ENCODE peak calls at places on chromosomes 4 and X, in four cellular contexts. P, S, Z and I are unnamed samples.

GRCh38 chrX:152821145-152821765 is 9.3 kb downstream of the CETN2 start:
- DNase-seq in P (peak; percentile 31), S (peak; percentile 18), Z (peak; percentile 36), I (peak; percentile 56)

GRCh38 chr4:145189981-145190380 is 9.6 kb upstream of the OTUD4 start:
- DNase-seq in P (no peak), S (no peak), Z (no peak), I (no peak)

GRCh38 chr4:140719022-140719421 is 37.2 kb downstream of the TBC1D9 start:
- DNase-seq in P (no peak), S (no peak), Z (peak; percentile 50), I (no peak)

GRCh38 chr4:38177792-38178665 is 217.8 kb downstream of the PTTG2 start:
- DNase-seq in P (peak; percentile 65), S (peak; percentile 58), Z (no peak), I (no peak)

GRCh38 chr4:38387348-38387747 is 276.7 kb upstream of the KLF3 start:
- DNase-seq in P (no peak), S (no peak), Z (no peak), I (no peak)

GRCh38 chr4:102612824-102613366 is 111.7 kb downstream of the NFKB1 start:
- DNase-seq in P (no peak), S (peak; percentile 62), Z (no peak), I (no peak)

GRCh38 chr4:40189997-40190396 is 6.8 kb upstream of the RHOH start:
- DNase-seq in P (no peak), S (no peak), Z (no peak), I (no peak)

GRCh38 chrX:94831364-94831763 is 1157.4 kb downstream of the FAM133A start:
- DNase-seq in P (no peak), S (no peak), Z (peak; percentile 4), I (peak; percentile 1)

GRCh38 chrX:67104982-67105757 is 438.7 kb upstream of the AR start:
- DNase-seq in P (no peak), S (no peak), Z (no peak), I (no peak)

GRCh38 chrX:151019837-151020236 is 36.7 kb downstream of the HMGB3 start:
- DNase-seq in P (no peak), S (no peak), Z (peak; percentile 40), I (no peak)

GRCh38 chr4:71691416-71692073 is 92.3 kb downstream of the GC start:
- DNase-seq in P (no peak), S (no peak), Z (no peak), I (no peak)

GRCh38 chr4:169283114-169283509 is 12.4 kb upstream of the SH3RF1 start:
- DNase-seq in P (no peak), S (no peak), Z (peak; percentile 74), I (no peak)

GRCh38 chr4:76090241-76090691 is 15.8 kb downstream of the ART3 start:
- DNase-seq in P (no peak), S (no peak), Z (peak; percentile 36), I (no peak)

GRCh38 chr4:102625232-102625930 is 124.2 kb downstream of the NFKB1 start:
- DNase-seq in P (peak; percentile 75), S (peak; percentile 76), Z (peak; percentile 52), I (peak; percentile 55)

GRCh38 chr4:61200195-61200990 is at the start of gene ADGRL3:
- DNase-seq in P (no peak), S (no peak), Z (no peak), I (no peak)

GRCh38 chr4:184396570-184397515 is 77.5 kb downstream of the IRF2 start:
- DNase-seq in P (no peak), S (no peak), Z (no peak), I (no peak)

GRCh38 chr4:176436500-176436973 is 116.8 kb downstream of the SPCS3 start:
- DNase-seq in P (no peak), S (no peak), Z (peak; percentile 60), I (no peak)

GRCh38 chr4:72842323-72842722 is 227.2 kb downstream of the COX18 start:
- DNase-seq in P (no peak), S (no peak), Z (no peak), I (no peak)

GRCh38 chrX:22136711-22137110 is 104.6 kb downstream of the PHEX start:
- DNase-seq in P (no peak), S (no peak), Z (no peak), I (no peak)

GRCh38 chr4:156976147-156976546 is 4.5 kb upstream of the PDGFC start:
- DNase-seq in P (no peak), S (no peak), Z (peak; percentile 66), I (no peak)

GRCh38 chr4:27524224-27524623 is 663.6 kb downstream of the STIM2 start:
- DNase-seq in P (no peak), S (no peak), Z (no peak), I (no peak)

GRCh38 chr4:168999836-169000235 is 10.2 kb downstream of the CBR4 start:
- DNase-seq in P (no peak), S (no peak), Z (no peak), I (no peak)

GRCh38 chr4:2296621-2297601 is 35.0 kb upstream of the MXD4 start:
- DNase-seq in P (no peak), S (no peak), Z (no peak), I (no peak)

GRCh38 chrX:53093748-53094583 is at the start of gene KANTR:
- DNase-seq in P (peak; percentile 92), S (peak; percentile 86), Z (peak; percentile 91), I (peak; percentile 92)